ENCODE peak calls at places on chromosomes 1 and 21, in eight cellular contexts. I, V, B, J, O, Y, E and D are unnamed samples.

GRCh38 chr21:43817157-43818086 is 28.0 kb downstream of the RRP1 start:
- DNase-seq in J (no peak), V (no peak), I (no peak), Y (no peak), E (no peak), O (peak; percentile 56), B (no peak), D (no peak)

GRCh38 chr21:41631564-41632461 is 123.9 kb upstream of the TMPRSS2 start:
- DNase-seq in B (no peak), I (no peak), J (peak; percentile 70), V (no peak), O (no peak), Y (peak; percentile 83), E (peak; percentile 57), D (no peak)

GRCh38 chr1:44842763-44843655 is at the start of gene PTCH2:
- DNase-seq in J (peak; percentile 53), Y (peak; percentile 67), O (peak; percentile 82), V (peak; percentile 71), E (no peak), I (peak; percentile 53), B (peak; percentile 64), D (peak; percentile 67)

GRCh38 chr1:23191199-23191598 is 22.5 kb upstream of the LUZP1 start:
- DNase-seq in J (no peak), B (no peak), V (no peak), Y (no peak), E (no peak), I (no peak), O (no peak), D (no peak)

GRCh38 chr1:36351222-36351977 is 28.0 kb upstream of the EVA1B start:
- DNase-seq in B (no peak), Y (no peak), O (peak; percentile 75), E (peak; percentile 75), V (no peak), I (peak; percentile 86), J (no peak), D (no peak)

GRCh38 chr1:201192478-201192804 is 1.8 kb downstream of the IGFN1 start:
- DNase-seq in O (peak; percentile 2), J (no peak), I (no peak), Y (no peak), B (no peak), E (no peak), V (no peak), D (no peak)

GRCh38 chr1:201535046-201535777 is 3.7 kb upstream of the NAV1 start:
- DNase-seq in O (no peak), V (no peak), J (no peak), E (no peak), B (no peak), I (peak; percentile 68), Y (no peak), D (no peak)

GRCh38 chr1:48493031-48493430 is 21.0 kb upstream of the SPATA6 start:
- DNase-seq in B (no peak), J (no peak), I (peak; percentile 50), V (no peak), E (no peak), Y (peak; percentile 15), O (no peak), D (no peak)

GRCh38 chr1:44347280-44347679 is 7.8 kb downstream of the ERI3 start:
- DNase-seq in E (no peak), Y (no peak), J (no peak), I (no peak), V (no peak), O (no peak), B (no peak), D (no peak)

GRCh38 chr1:215517441-215517891 is 49.6 kb upstream of the KCTD3 start:
- DNase-seq in E (no peak), Y (no peak), O (no peak), B (no peak), V (no peak), J (no peak), I (peak; percentile 91), D (no peak)

GRCh38 chr1:112242470-112242869 is 153.5 kb upstream of the CTTNBP2NL start:
- DNase-seq in V (no peak), I (no peak), E (no peak), B (no peak), O (no peak), J (no peak), Y (no peak), D (no peak)

GRCh38 chr1:5525597-5526384 is 466.4 kb downstream of the NPHP4 start:
- DNase-seq in Y (no peak), E (no peak), J (no peak), B (peak; percentile 1), V (no peak), O (peak; percentile 56), I (no peak), D (no peak)

GRCh38 chr1:109877320-109877771 is 33.3 kb upstream of the CSF1 start:
- DNase-seq in V (no peak), I (peak; percentile 94), Y (peak; percentile 31), E (peak; percentile 75), J (peak; percentile 45), O (no peak), B (peak; percentile 62), D (no peak)

GRCh38 chr1:75548721-75549480 is 62.0 kb downstream of the SLC44A5 start:
- DNase-seq in V (no peak), J (no peak), O (no peak), B (no peak), E (no peak), Y (no peak), I (no peak), D (no peak)

GRCh38 chr1:46477153-46477929 is 12.3 kb upstream of the DMBX1 start:
- DNase-seq in Y (peak; percentile 78), V (peak; percentile 90), B (peak; percentile 79), J (peak; percentile 85), I (peak; percentile 55), O (peak; percentile 92), E (peak; percentile 96), D (peak; percentile 73)

GRCh38 chr1:198056255-198056654 is 100.5 kb upstream of the NEK7 start:
- DNase-seq in I (no peak), B (no peak), O (no peak), V (no peak), J (no peak), E (peak; percentile 3), Y (no peak), D (peak; percentile 6)
- TF ChIP-seq POLR2A in I (no peak), B (no peak), O (no peak), V (no peak), J (no peak), E (no peak), Y (no peak), D (no peak)

DNA sequence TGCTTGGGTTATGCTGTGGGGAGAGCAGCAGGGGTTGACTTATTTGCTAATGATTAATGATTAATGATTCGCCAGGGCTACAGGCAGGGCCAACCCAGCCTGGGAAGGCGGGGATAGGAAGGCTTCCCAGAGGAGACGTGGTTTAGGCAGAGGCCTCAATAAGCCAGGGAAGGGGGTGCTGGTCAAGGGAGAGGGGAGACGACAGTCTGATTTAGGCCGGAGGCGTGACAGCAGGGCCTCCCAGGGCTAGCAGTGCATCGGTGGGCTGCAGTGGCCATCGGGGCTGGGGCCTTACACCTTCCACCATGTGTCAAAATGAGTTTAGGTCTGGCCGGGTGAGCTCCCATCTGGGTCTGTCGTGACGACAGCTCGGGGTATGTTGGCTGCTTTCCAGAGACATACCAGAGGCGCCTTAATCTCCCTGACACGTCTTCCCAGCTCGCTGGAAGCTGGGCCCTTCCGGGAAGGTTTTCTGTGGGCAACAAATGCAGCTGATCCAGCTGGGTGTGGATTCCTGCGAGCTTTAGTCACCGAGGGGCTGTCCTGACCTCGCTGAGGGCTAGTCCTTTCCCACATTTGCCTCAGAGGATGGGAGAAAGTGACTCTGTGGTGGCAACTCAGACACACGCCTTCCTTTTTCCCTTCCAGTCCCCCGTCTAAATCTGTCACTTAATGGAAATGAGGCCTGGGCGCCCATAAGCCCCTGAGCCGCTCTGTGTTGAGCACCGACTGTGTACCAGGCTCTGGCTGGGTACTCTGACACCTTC is 3.7 kb upstream of the SLC1A7 start:
- DNase-seq in I (peak; percentile 100), E (peak; percentile 94), V (no peak), O (peak; percentile 54), Y (peak; percentile 49), J (peak; percentile 87), B (no peak), D (no peak)
- TF ChIP-seq POLR2A in I (peak; percentile 54), E (peak; percentile 18), V (no peak), O (no peak), Y (no peak), J (no peak), B (no peak), D (no peak)

GRCh38 chr1:108046021-108046420 is 81.0 kb upstream of the VAV3 start:
- DNase-seq in O (no peak), E (no peak), J (no peak), V (no peak), Y (no peak), I (no peak), B (no peak), D (no peak)

GRCh38 chr1:108041360-108042143 is 76.6 kb upstream of the VAV3 start:
- DNase-seq in I (no peak), Y (no peak), O (no peak), B (no peak), J (no peak), E (no peak), V (no peak), D (no peak)

GRCh38 chr1:108043712-108044111 is 78.7 kb upstream of the VAV3 start:
- DNase-seq in Y (no peak), V (no peak), B (no peak), J (no peak), E (no peak), O (no peak), I (no peak), D (no peak)

GRCh38 chr1:108045370-108045950 is 80.5 kb upstream of the VAV3 start:
- DNase-seq in E (no peak), B (no peak), O (no peak), J (no peak), I (no peak), V (no peak), Y (no peak), D (no peak)

GRCh38 chr1:108044318-108044717 is 79.3 kb upstream of the VAV3 start:
- DNase-seq in Y (no peak), O (no peak), J (no peak), B (no peak), I (no peak), E (no peak), V (no peak), D (no peak)
- TF ChIP-seq POLR2A in Y (no peak), O (no peak), J (no peak), B (no peak), I (no peak), E (no peak), V (no peak), D (no peak)

GRCh38 chr1:157994704-157995540 is 1.5 kb downstream of the KIRREL1 start:
- DNase-seq in O (no peak), B (no peak), I (peak; percentile 40), E (no peak), V (no peak), Y (peak; percentile 20), J (no peak), D (no peak)

GRCh38 chr1:157994081-157994581 is 686 bp downstream of the KIRREL1 start:
- DNase-seq in O (no peak), I (no peak), Y (no peak), V (no peak), B (no peak), J (no peak), E (no peak), D (no peak)

GRCh38 chr1:157992813-157993178 is 649 bp upstream of the KIRREL1 start:
- DNase-seq in I (no peak), E (no peak), B (peak; percentile 41), Y (no peak), J (no peak), O (no peak), V (no peak), D (no peak)

GRCh38 chr1:157992031-157992568 is 1.3 kb upstream of the KIRREL1 start:
- DNase-seq in E (peak; percentile 45), Y (peak; percentile 67), I (peak; percentile 63), J (peak; percentile 58), V (peak; percentile 58), O (no peak), B (peak; percentile 89), D (peak; percentile 61)

GRCh38 chr1:157993179-157994080 is at the start of gene KIRREL1:
- DNase-seq in O (peak; percentile 70), I (peak; percentile 65), B (peak; percentile 59), J (peak; percentile 30), Y (peak; percentile 50), E (peak; percentile 55), V (no peak), D (peak; percentile 3)
- TF ChIP-seq POLR2A in O (no peak), I (peak; percentile 75), B (peak; percentile 55), J (no peak), Y (no peak), E (peak; percentile 87), V (no peak), D (no peak)